ENCODE peak calls at places on chromosomes 16 and 17, in four cellular contexts. One of them, this sample, is unnamed.
A peak's percentile ranks its signal among the peaks of the same experiment; 100 is the strongest.

GRCh38 chr17:59620518-59621259 is 994 bp downstream of the CLTC start:
- DNase-seq in K562: peak; percentile 79
- DNase-seq in H1: no peak
- DNase-seq in HepG2: peak; percentile 49
- DNase-seq in this sample: peak; percentile 60

GRCh38 chr17:57666198-57666870 is 78.8 kb downstream of the CCDC182 start:
- DNase-seq in K562: no peak
- DNase-seq in H1: no peak
- DNase-seq in HepG2: no peak
- DNase-seq in this sample: no peak

GRCh38 chr17:41301204-41301790 is 1.4 kb downstream of the KRTAP29-1 start:
- DNase-seq in K562: no peak
- DNase-seq in H1: no peak
- DNase-seq in HepG2: no peak
- DNase-seq in this sample: no peak

GRCh38 chr17:34652001-34652400 is 72.6 kb downstream of the TMEM132E start:
- DNase-seq in K562: no peak
- DNase-seq in H1: no peak
- DNase-seq in HepG2: no peak
- DNase-seq in this sample: no peak

GRCh38 chr17:80388175-80388574 is 26.8 kb upstream of the ENDOV start:
- DNase-seq in K562: no peak
- DNase-seq in H1: no peak
- DNase-seq in HepG2: no peak
- DNase-seq in this sample: no peak

GRCh38 chr17:65656390-65657250 is 95.2 kb upstream of the AXIN2 start:
- DNase-seq in K562: no peak
- DNase-seq in H1: no peak
- DNase-seq in HepG2: peak; percentile 80
- DNase-seq in this sample: peak; percentile 20

GRCh38 chr16:31265329-31266245 is 5.8 kb downstream of the ITGAM start:
- DNase-seq in K562: no peak
- DNase-seq in H1: peak; percentile 10
- DNase-seq in HepG2: no peak
- DNase-seq in this sample: peak; percentile 95

GRCh38 chr17:21539146-21539545 is 153.2 kb upstream of the KCNJ18 start:
- DNase-seq in K562: no peak
- DNase-seq in H1: no peak
- DNase-seq in HepG2: no peak
- DNase-seq in this sample: no peak

GRCh38 chr17:81278831-81279230 is 16.3 kb downstream of the SLC38A10 start:
- DNase-seq in K562: no peak
- DNase-seq in H1: no peak
- DNase-seq in HepG2: no peak
- DNase-seq in this sample: no peak

GRCh38 chr16:10001258-10001785 is 180.9 kb downstream of the GRIN2A start:
- DNase-seq in K562: no peak
- DNase-seq in H1: no peak
- DNase-seq in HepG2: no peak
- DNase-seq in this sample: no peak

DNA sequence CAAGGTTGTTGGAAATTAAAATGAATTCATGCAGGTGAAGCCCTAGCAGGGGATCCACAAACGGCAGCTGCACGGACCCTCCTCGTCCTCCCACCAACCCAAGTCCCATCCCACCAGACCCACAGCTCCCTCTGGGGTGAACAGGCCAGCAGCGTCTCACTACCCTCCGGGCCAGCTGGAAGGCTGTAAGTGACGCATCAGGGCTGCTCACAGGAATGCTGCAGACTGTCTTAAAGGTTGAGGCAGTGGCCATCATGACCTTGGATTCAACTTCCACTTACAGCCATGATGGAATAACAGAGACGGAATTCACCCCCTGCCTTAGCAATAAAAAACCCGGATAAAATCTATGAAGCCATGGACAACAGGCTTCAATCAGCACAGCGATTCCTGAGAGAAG is 10.7 kb downstream of the FAM83G start:
- DNase-seq in K562: no peak
- DNase-seq in H1: no peak
- DNase-seq in HepG2: no peak
- DNase-seq in this sample: no peak
- TF ChIP-seq MAX in K562: no peak
- TF ChIP-seq MAX in H1: no peak
- TF ChIP-seq MAX in HepG2: no peak
- TF ChIP-seq MAX in this sample: no peak

DNA sequence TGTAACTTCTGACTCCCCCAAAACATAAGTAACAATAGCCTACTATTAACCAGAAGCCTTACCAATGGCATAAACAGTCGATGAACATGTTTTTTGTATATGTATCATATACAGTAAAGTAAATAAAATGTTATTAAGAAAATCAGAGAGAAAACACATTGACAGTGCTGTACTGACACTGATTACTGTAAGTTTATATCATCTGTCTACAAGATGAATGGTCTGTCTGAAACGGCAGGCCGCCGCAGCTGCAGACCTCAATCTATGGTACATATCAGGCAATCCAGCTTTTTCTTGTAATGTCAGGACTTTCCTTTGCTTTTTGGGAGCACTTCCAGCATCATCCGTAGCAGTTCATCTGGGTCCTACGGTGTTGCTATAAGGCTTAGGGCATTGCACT is 44.2 kb upstream of the RPH3AL start:
- DNase-seq in K562: no peak
- DNase-seq in H1: no peak
- DNase-seq in HepG2: no peak
- DNase-seq in this sample: no peak
- TF ChIP-seq RNF2 in K562: no peak
- TF ChIP-seq RNF2 in H1: no peak
- TF ChIP-seq RNF2 in HepG2: no peak
- TF ChIP-seq RNF2 in this sample: no peak

GRCh38 chr16:12252616-12253015 is 276.1 kb downstream of the SNX29 start:
- DNase-seq in K562: no peak
- DNase-seq in H1: no peak
- DNase-seq in HepG2: no peak
- DNase-seq in this sample: no peak

GRCh38 chr16:12254566-12254965 is 278.0 kb downstream of the SNX29 start:
- DNase-seq in K562: no peak
- DNase-seq in H1: no peak
- DNase-seq in HepG2: no peak
- DNase-seq in this sample: no peak

GRCh38 chr16:12253731-12254130 is 277.2 kb downstream of the SNX29 start:
- DNase-seq in K562: no peak
- DNase-seq in H1: no peak
- DNase-seq in HepG2: no peak
- DNase-seq in this sample: no peak

GRCh38 chr16:12247811-12248210 is 271.3 kb downstream of the SNX29 start:
- DNase-seq in K562: no peak
- DNase-seq in H1: no peak
- DNase-seq in HepG2: no peak
- DNase-seq in this sample: no peak

GRCh38 chr16:12250578-12250977 is 274.0 kb downstream of the SNX29 start:
- DNase-seq in K562: no peak
- DNase-seq in H1: no peak
- DNase-seq in HepG2: no peak
- DNase-seq in this sample: no peak
- TF ChIP-seq MAX in K562: no peak
- TF ChIP-seq MAX in H1: no peak
- TF ChIP-seq MAX in HepG2: no peak
- TF ChIP-seq MAX in this sample: no peak

GRCh38 chr16:19588661-19589060 is 33.2 kb downstream of the VPS35L start:
- DNase-seq in K562: no peak
- DNase-seq in H1: no peak
- DNase-seq in HepG2: no peak
- DNase-seq in this sample: no peak
- TF ChIP-seq RNF2 in K562: no peak
- TF ChIP-seq RNF2 in H1: no peak
- TF ChIP-seq RNF2 in HepG2: no peak
- TF ChIP-seq RNF2 in this sample: no peak

DNA sequence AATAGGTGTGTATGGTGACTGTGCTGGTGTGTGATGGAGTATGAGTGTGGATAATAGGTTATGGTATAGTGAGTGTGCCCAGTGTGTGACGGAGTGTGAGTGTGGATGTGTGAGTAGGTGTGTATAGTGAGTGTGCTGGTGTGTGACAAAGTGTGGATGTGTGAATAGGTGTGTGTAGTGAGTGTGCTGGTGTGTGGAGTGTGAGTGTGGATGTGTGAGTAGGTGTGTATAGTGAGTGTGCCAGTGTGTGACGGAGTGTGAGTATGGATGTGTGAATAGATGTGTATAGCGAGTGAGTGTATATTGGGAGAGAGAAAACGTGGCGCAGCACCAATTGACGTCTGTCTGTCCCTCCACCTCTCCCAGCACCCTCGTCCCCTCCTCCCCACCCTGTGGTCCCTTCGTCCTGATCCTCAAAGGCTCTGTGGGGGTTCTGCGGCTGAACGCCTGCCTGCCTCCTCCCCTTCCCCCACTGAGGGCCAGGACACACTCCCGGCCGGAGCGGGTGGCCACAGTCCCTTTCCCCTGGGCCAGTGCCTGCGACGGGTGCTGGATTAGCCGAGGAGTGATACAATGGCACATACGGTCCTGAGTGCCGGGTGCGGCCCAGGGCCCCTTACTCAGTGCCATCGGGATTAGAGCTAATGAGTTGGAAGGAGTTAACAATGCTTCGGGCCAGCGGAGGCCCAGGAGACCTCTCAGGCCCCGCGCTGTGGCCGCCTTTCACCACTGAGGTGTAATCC is 160.0 kb downstream of the MRM1 start:
- DNase-seq in K562: no peak
- DNase-seq in H1: no peak
- DNase-seq in HepG2: no peak
- DNase-seq in this sample: no peak
- TF ChIP-seq MAX in K562: no peak
- TF ChIP-seq MAX in H1: no peak
- TF ChIP-seq MAX in HepG2: no peak
- TF ChIP-seq MAX in this sample: no peak

GRCh38 chr17:74307984-74308773 is 17.8 kb upstream of the KIF19 start:
- DNase-seq in K562: peak; percentile 65
- DNase-seq in H1: no peak
- DNase-seq in HepG2: no peak
- DNase-seq in this sample: no peak
- TF ChIP-seq RNF2 in K562: no peak
- TF ChIP-seq RNF2 in H1: no peak
- TF ChIP-seq RNF2 in HepG2: no peak
- TF ChIP-seq RNF2 in this sample: no peak